ENCODE peak calls at places on chromosomes 7 and 10, in seven cellular contexts. One of them, this sample, is unnamed.

GRCh38 chr10:129450391-129450790 is 16.6 kb upstream of the MGMT start:
- DNase-seq in PC-3: no peak
- DNase-seq in body of pancreas: no peak
- DNase-seq in pancreas: no peak
- DNase-seq in tibial nerve: no peak
- DNase-seq in psoas muscle: no peak
- DNase-seq in cardiac muscle cell: no peak
- DNase-seq in this sample: no peak

GRCh38 chr10:96025566-96025965 is 17.8 kb upstream of the CCNJ start:
- DNase-seq in cardiac muscle cell: peak; percentile 43
- DNase-seq in PC-3: peak; percentile 26
- DNase-seq in body of pancreas: no peak
- DNase-seq in pancreas: no peak
- DNase-seq in tibial nerve: no peak
- DNase-seq in psoas muscle: no peak
- DNase-seq in this sample: no peak

GRCh38 chr10:120423350-120424197 is 33.5 kb upstream of the PLPP4 start:
- DNase-seq in pancreas: peak; percentile 32
- DNase-seq in cardiac muscle cell: peak; percentile 64
- DNase-seq in psoas muscle: no peak
- DNase-seq in body of pancreas: peak; percentile 63
- DNase-seq in tibial nerve: no peak
- DNase-seq in PC-3: peak; percentile 71
- DNase-seq in this sample: no peak

GRCh38 chr10:100186253-100186780 is 488 bp upstream of the ERLIN1 start:
- DNase-seq in psoas muscle: peak; percentile 44
- DNase-seq in pancreas: peak; percentile 19
- DNase-seq in tibial nerve: no peak
- DNase-seq in PC-3: peak; percentile 25
- DNase-seq in cardiac muscle cell: peak; percentile 34
- DNase-seq in body of pancreas: peak; percentile 47
- DNase-seq in this sample: no peak

GRCh38 chr10:93554760-93555432 is 11.6 kb upstream of the FFAR4 start:
- DNase-seq in body of pancreas: peak; percentile 82
- DNase-seq in pancreas: peak; percentile 75
- DNase-seq in tibial nerve: peak; percentile 43
- DNase-seq in PC-3: peak; percentile 77
- DNase-seq in cardiac muscle cell: peak; percentile 89
- DNase-seq in psoas muscle: peak; percentile 68
- DNase-seq in this sample: no peak

GRCh38 chr7:108421720-108422331 is 34.4 kb downstream of the NRCAM start:
- DNase-seq in pancreas: no peak
- DNase-seq in PC-3: no peak
- DNase-seq in psoas muscle: no peak
- DNase-seq in tibial nerve: no peak
- DNase-seq in cardiac muscle cell: no peak
- DNase-seq in body of pancreas: no peak
- DNase-seq in this sample: no peak

GRCh38 chr10:22315455-22316285 is 518 bp upstream of the COMMD3 start:
- DNase-seq in PC-3: peak; percentile 19
- DNase-seq in tibial nerve: peak; percentile 14
- DNase-seq in pancreas: no peak
- DNase-seq in psoas muscle: no peak
- DNase-seq in cardiac muscle cell: no peak
- DNase-seq in body of pancreas: no peak
- DNase-seq in this sample: no peak

GRCh38 chr10:129078322-129078721 is 388.7 kb upstream of the MGMT start:
- DNase-seq in cardiac muscle cell: no peak
- DNase-seq in pancreas: no peak
- DNase-seq in psoas muscle: no peak
- DNase-seq in PC-3: no peak
- DNase-seq in body of pancreas: no peak
- DNase-seq in tibial nerve: no peak
- DNase-seq in this sample: no peak

GRCh38 chr10:14707441-14707840 is 67.3 kb downstream of the FAM107B start:
- DNase-seq in psoas muscle: no peak
- DNase-seq in cardiac muscle cell: no peak
- DNase-seq in PC-3: no peak
- DNase-seq in body of pancreas: no peak
- DNase-seq in tibial nerve: no peak
- DNase-seq in pancreas: no peak
- DNase-seq in this sample: no peak

GRCh38 chr7:76182225-76182965 is 19.3 kb upstream of the SRRM3 start:
- DNase-seq in pancreas: no peak
- DNase-seq in cardiac muscle cell: no peak
- DNase-seq in psoas muscle: no peak
- DNase-seq in body of pancreas: no peak
- DNase-seq in PC-3: no peak
- DNase-seq in tibial nerve: no peak
- DNase-seq in this sample: no peak

GRCh38 chr10:3482200-3482993 is 302.6 kb downstream of the KLF6 start:
- DNase-seq in cardiac muscle cell: peak; percentile 95
- DNase-seq in psoas muscle: peak; percentile 42
- DNase-seq in PC-3: peak; percentile 86
- DNase-seq in body of pancreas: peak; percentile 62
- DNase-seq in pancreas: peak; percentile 69
- DNase-seq in tibial nerve: no peak
- DNase-seq in this sample: peak; percentile 79

GRCh38 chr7:254337-255037 is 35.5 kb upstream of the FOXL3 start:
- DNase-seq in tibial nerve: no peak
- DNase-seq in psoas muscle: peak; percentile 5
- DNase-seq in body of pancreas: no peak
- DNase-seq in pancreas: no peak
- DNase-seq in PC-3: no peak
- DNase-seq in cardiac muscle cell: no peak
- DNase-seq in this sample: no peak

GRCh38 chr7:129644634-129645230 is 33.2 kb downstream of the NRF1 start:
- DNase-seq in tibial nerve: no peak
- DNase-seq in psoas muscle: no peak
- DNase-seq in cardiac muscle cell: peak; percentile 51
- DNase-seq in body of pancreas: no peak
- DNase-seq in pancreas: no peak
- DNase-seq in PC-3: peak; percentile 67
- DNase-seq in this sample: no peak

GRCh38 chr10:120034236-120034635 is 141.7 kb downstream of the SEC23IP start:
- DNase-seq in cardiac muscle cell: no peak
- DNase-seq in body of pancreas: no peak
- DNase-seq in psoas muscle: no peak
- DNase-seq in PC-3: no peak
- DNase-seq in tibial nerve: no peak
- DNase-seq in pancreas: no peak
- DNase-seq in this sample: no peak

GRCh38 chr10:78306358-78306757 is 272.7 kb downstream of the RPS24 start:
- DNase-seq in tibial nerve: no peak
- DNase-seq in pancreas: no peak
- DNase-seq in PC-3: no peak
- DNase-seq in psoas muscle: no peak
- DNase-seq in cardiac muscle cell: no peak
- DNase-seq in body of pancreas: no peak
- DNase-seq in this sample: no peak

GRCh38 chr7:141201145-141201885 is 127.5 kb downstream of the TMEM178B start:
- DNase-seq in tibial nerve: no peak
- DNase-seq in psoas muscle: no peak
- DNase-seq in pancreas: no peak
- DNase-seq in cardiac muscle cell: no peak
- DNase-seq in body of pancreas: no peak
- DNase-seq in PC-3: no peak
- DNase-seq in this sample: no peak

GRCh38 chr7:2870471-2870941 is 26.4 kb upstream of the GNA12 start:
- DNase-seq in PC-3: peak; percentile 68
- DNase-seq in cardiac muscle cell: no peak
- DNase-seq in pancreas: no peak
- DNase-seq in psoas muscle: peak; percentile 73
- DNase-seq in body of pancreas: peak; percentile 38
- DNase-seq in tibial nerve: no peak
- DNase-seq in this sample: peak; percentile 57

GRCh38 chr7:107725138-107725740 is 18.7 kb upstream of the CBLL1 start:
- DNase-seq in psoas muscle: no peak
- DNase-seq in PC-3: peak; percentile 84
- DNase-seq in pancreas: peak; percentile 45
- DNase-seq in body of pancreas: peak; percentile 68
- DNase-seq in tibial nerve: no peak
- DNase-seq in cardiac muscle cell: peak; percentile 62
- DNase-seq in this sample: peak; percentile 17

GRCh38 chr10:102963237-102963886 is 45.3 kb downstream of the CNNM2 start:
- DNase-seq in body of pancreas: no peak
- DNase-seq in psoas muscle: no peak
- DNase-seq in PC-3: peak; percentile 17
- DNase-seq in tibial nerve: no peak
- DNase-seq in cardiac muscle cell: no peak
- DNase-seq in pancreas: no peak
- DNase-seq in this sample: no peak

GRCh38 chr7:39133088-39133487 is 155.4 kb downstream of the POU6F2 start:
- DNase-seq in tibial nerve: no peak
- DNase-seq in pancreas: no peak
- DNase-seq in psoas muscle: no peak
- DNase-seq in PC-3: no peak
- DNase-seq in body of pancreas: no peak
- DNase-seq in cardiac muscle cell: no peak
- DNase-seq in this sample: no peak

DNA sequence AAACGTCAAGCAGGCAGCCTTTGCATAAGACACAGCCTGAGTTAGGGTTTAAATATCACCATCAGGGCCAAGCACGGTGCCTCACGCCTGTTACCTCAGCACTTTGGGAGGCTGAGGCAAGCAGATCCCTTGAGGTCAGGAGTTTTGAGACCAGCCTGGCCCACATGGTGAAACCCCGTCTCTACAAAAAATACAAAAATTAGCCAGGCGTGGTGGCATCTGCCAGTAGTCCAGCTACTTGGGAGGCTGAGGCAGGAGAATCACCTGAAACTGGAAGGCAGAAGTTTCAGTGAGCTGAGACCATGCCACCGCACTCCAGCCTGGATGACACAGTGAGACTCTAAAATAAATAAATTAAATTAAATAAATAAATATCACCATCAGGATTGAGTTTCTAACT is 33.0 kb downstream of the SRPK2 start:
- DNase-seq in psoas muscle: no peak
- DNase-seq in body of pancreas: no peak
- DNase-seq in cardiac muscle cell: no peak
- DNase-seq in pancreas: no peak
- DNase-seq in tibial nerve: no peak
- DNase-seq in PC-3: no peak
- DNase-seq in this sample: no peak
- H3K4me1 ChIP-seq in psoas muscle: peaks cover 55% of the 10 kb centered on the region
- H3K4me1 ChIP-seq in body of pancreas: peaks cover 35% of the 10 kb centered on the region
- H3K4me1 ChIP-seq in cardiac muscle cell: peaks cover 4% of the 10 kb centered on the region
- H3K4me1 ChIP-seq in pancreas: peaks cover 9% of the 10 kb centered on the region
- H3K4me1 ChIP-seq in tibial nerve: peaks cover 45% of the 10 kb centered on the region
- H3K4me1 ChIP-seq in PC-3: peaks cover 3% of the 10 kb centered on the region
- H3K4me1 ChIP-seq in this sample: peaks cover 28% of the 10 kb centered on the region

DNA sequence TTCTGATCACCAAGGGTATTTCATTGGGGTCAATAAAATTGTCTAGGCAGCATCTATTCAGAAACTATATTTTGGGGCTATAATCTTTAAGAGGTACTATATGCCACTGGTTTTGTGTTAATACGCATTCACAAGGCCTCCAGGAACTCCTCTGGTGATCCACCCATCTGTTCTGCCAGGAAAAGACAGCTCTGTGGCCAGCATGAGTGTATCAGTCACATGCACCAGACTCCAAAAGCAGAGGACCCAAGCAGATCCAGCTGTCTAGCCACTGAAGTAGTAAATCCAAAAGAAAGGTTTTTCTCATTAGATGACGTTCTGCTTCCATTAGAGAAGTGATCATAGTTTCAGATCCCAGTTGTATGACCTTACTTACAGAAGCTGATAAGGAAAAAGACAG is 199.6 kb upstream of the CELF2 start:
- DNase-seq in psoas muscle: peak; percentile 39
- DNase-seq in PC-3: no peak
- DNase-seq in pancreas: no peak
- DNase-seq in cardiac muscle cell: no peak
- DNase-seq in tibial nerve: no peak
- DNase-seq in body of pancreas: no peak
- DNase-seq in this sample: no peak
- H3K27ac ChIP-seq in psoas muscle: no peak overlapping the region
- H3K27ac ChIP-seq in PC-3: no peak overlapping the region
- H3K27ac ChIP-seq in pancreas: no peak overlapping the region
- H3K27ac ChIP-seq in cardiac muscle cell: no peak overlapping the region
- H3K27ac ChIP-seq in tibial nerve: no peak overlapping the region
- H3K27ac ChIP-seq in body of pancreas: no peak overlapping the region
- H3K27ac ChIP-seq in this sample: no peak overlapping the region

DNA sequence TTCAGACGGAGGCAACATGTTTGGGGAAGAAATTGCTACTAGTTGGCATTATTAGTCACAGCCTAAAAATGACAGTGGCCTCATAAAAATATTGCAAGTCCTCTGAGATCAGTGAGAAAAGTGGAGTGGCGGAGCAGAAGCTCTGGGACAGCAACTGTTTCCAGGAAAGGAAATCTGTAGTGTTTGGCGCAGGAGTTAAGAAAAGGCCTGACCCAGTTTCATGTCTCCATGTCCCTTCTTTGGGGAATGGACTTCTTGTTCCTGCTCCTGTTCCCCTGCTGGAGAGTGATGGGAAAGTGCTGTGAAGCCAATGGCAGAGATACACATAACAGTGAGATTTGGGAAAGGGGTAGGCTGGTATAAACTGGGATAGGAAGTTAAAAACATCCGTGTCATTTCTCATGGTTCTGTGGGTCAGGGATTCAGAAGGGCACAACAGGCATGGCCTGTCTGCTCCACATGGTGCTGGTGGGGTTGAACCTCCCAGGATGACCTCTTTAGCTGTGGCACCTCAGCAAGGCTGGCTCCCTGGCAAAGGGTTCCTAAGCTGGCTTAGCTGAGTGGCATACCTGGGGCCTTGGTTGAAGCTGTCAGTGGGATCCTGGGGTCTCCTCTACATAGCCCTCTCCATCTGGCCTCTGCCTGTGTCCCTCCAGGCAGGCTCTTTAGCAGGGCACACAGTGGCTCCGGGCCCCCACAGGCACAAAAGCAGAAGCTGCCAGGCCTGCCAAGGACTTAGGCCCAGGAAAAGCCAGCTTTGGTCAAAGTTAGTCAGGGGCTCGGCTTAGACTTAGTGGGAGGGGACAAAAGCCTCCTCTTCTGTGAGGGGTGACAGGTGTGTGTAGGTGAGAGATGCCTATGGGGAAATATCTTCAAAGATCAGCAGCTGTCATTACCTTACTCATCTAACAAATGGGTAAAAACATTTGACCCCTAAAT is 77.7 kb downstream of the WDFY4 start:
- DNase-seq in tibial nerve: no peak
- DNase-seq in PC-3: peak; percentile 12
- DNase-seq in body of pancreas: no peak
- DNase-seq in cardiac muscle cell: no peak
- DNase-seq in pancreas: no peak
- DNase-seq in psoas muscle: no peak
- DNase-seq in this sample: no peak
- TF ChIP-seq CTCF in tibial nerve: no peak
- TF ChIP-seq CTCF in PC-3: no peak
- TF ChIP-seq CTCF in body of pancreas: no peak
- TF ChIP-seq CTCF in cardiac muscle cell: no peak
- TF ChIP-seq CTCF in pancreas: no peak
- TF ChIP-seq CTCF in psoas muscle: no peak
- TF ChIP-seq CTCF in this sample: no peak

DNA sequence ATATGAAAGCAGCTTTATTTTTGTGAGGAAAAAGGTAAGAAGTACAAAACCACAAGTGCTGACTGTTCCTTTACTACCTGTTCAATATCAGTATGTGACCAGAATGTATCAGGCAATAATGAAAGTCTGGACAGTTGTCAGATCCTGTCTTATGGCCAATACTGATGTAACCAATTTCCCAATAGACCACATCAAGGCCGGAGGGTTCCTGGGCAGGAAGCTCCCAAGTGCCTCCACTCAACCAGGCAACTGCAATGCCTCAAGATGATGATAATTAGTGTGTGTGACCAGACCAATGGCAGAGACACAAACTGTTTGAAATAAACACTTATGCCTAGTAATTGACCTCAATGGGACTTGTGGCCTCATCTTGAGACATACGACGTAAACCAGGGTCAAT is 149.4 kb upstream of the ASAH2 start:
- DNase-seq in psoas muscle: no peak
- DNase-seq in pancreas: no peak
- DNase-seq in tibial nerve: no peak
- DNase-seq in cardiac muscle cell: peak; percentile 7
- DNase-seq in PC-3: no peak
- DNase-seq in body of pancreas: no peak
- DNase-seq in this sample: no peak
- H3K4me1 ChIP-seq in psoas muscle: peaks cover 25% of the 10 kb centered on the region
- H3K4me1 ChIP-seq in pancreas: peaks cover 17% of the 10 kb centered on the region
- H3K4me1 ChIP-seq in tibial nerve: peaks cover 50% of the 10 kb centered on the region
- H3K4me1 ChIP-seq in cardiac muscle cell: peaks cover 9% of the 10 kb centered on the region
- H3K4me1 ChIP-seq in PC-3: peaks cover 59% of the 10 kb centered on the region
- H3K4me1 ChIP-seq in body of pancreas: peaks cover 14% of the 10 kb centered on the region
- H3K4me1 ChIP-seq in this sample: peaks cover 20% of the 10 kb centered on the region

This sample was measured in keratinocyte.